ENCODE peak calls at places on chromosome 1, in seven cellular contexts. X, F, T, A, I, U and D are unnamed samples.

GRCh38 chr1:15181564-15181963 is 28.0 kb downstream of the TMEM51 start:
- DNase-seq in X (no peak), F (no peak), T (no peak), A (no peak), I (no peak), U (no peak), D (no peak)

GRCh38 chr1:67818162-67818561 is 15.1 kb downstream of the GNG12 start:
- DNase-seq in X (no peak), F (no peak), T (no peak), A (no peak), I (no peak), U (no peak), D (no peak)

GRCh38 chr1:147172168-147173016 is at the start of gene PRKAB2:
- DNase-seq in X (peak), F (peak), T (peak), A (peak), I (peak), U (peak), D (peak)

GRCh38 chr1:66266350-66266749 is 267.6 kb upstream of the SGIP1 start:
- DNase-seq in X (no peak), F (no peak), T (no peak), A (no peak), I (no peak), U (peak), D (no peak)

GRCh38 chr1:28144203-28145135 is 32.0 kb downstream of the PTAFR start:
- DNase-seq in X (no peak), F (no peak), T (no peak), A (no peak), I (no peak), U (no peak), D (no peak)

GRCh38 chr1:192489748-192490147 is 85.8 kb upstream of the RGS1 start:
- DNase-seq in X (no peak), F (no peak), T (peak), A (no peak), I (no peak), U (peak), D (peak)

GRCh38 chr1:15802234-15802965 is 5.0 kb downstream of the UQCRHL start:
- DNase-seq in X (no peak), F (no peak), T (no peak), A (no peak), I (no peak), U (no peak), D (no peak)

GRCh38 chr1:59367269-59368006 is 70.5 kb downstream of the FGGY start:
- DNase-seq in X (no peak), F (peak), T (no peak), A (no peak), I (no peak), U (no peak), D (no peak)

GRCh38 chr1:163472267-163472666 is 150.5 kb downstream of the NUF2 start:
- DNase-seq in X (no peak), F (no peak), T (no peak), A (no peak), I (no peak), U (peak), D (no peak)